ENCODE peak calls at places on chromosomes 4 and X, in seven cellular contexts. T is thoracic aorta, E is WTC11, N is tibial nerve, K is esophagus squamous epithelium, X is RWPE1, Y is suprapubic skin. F is an unnamed sample.

GRCh38 chr4:8599657-8600056 is 7.1 kb downstream of the CPZ start:
- DNase-seq in T (no peak), E (no peak), N (no peak), K (no peak), X (no peak), Y (no peak), F (no peak)

GRCh38 chr4:82201303-82201702 is 172.5 kb downstream of the HNRNPD start:
- DNase-seq in T (no peak), E (no peak), N (no peak), K (no peak), X (no peak), Y (no peak), F (no peak)

GRCh38 chr4:4948370-4948769 is 70.9 kb downstream of the CYTL1 start:
- DNase-seq in T (no peak), E (no peak), N (no peak), K (no peak), X (no peak), Y (no peak), F (no peak)

GRCh38 chr4:166290426-166290825 is 417.4 kb downstream of the TLL1 start:
- DNase-seq in T (no peak), E (no peak), N (no peak), K (no peak), X (no peak), Y (no peak), F (no peak)

GRCh38 chr4:186845137-186845842 is 121.6 kb upstream of the FAT1 start:
- DNase-seq in T (no peak), E (no peak), N (no peak), K (no peak), X (peak; percentile 82), Y (no peak), F (no peak)

GRCh38 chrX:119482041-119482440 is 13.8 kb downstream of the SLC25A5 start:
- DNase-seq in T (no peak), E (no peak), N (no peak), K (no peak), X (no peak), Y (no peak), F (no peak)

GRCh38 chr4:54683616-54684346 is 26.0 kb downstream of the KIT start:
- DNase-seq in T (no peak), E (peak; percentile 56), N (no peak), K (no peak), X (peak; percentile 25), Y (no peak), F (no peak)

GRCh38 chr4:145546556-145546955 is 64.9 kb downstream of the SMAD1 start:
- DNase-seq in T (no peak), E (no peak), N (no peak), K (no peak), X (no peak), Y (no peak), F (no peak)

GRCh38 chrX:154987940-154988339 is 34.6 kb downstream of the F8 start:
- DNase-seq in T (no peak), E (no peak), N (no peak), K (no peak), X (no peak), Y (no peak), F (no peak)

GRCh38 chr4:73822812-73823480 is 13.5 kb upstream of the CXCL6 start:
- DNase-seq in T (no peak), E (no peak), N (no peak), K (no peak), X (no peak), Y (no peak), F (no peak)

GRCh38 chr4:23718435-23718834 is 171.4 kb downstream of the PPARGC1A start:
- DNase-seq in T (no peak), E (no peak), N (no peak), K (no peak), X (no peak), Y (no peak), F (no peak)

GRCh38 chr4:23720556-23720955 is 169.3 kb downstream of the PPARGC1A start:
- DNase-seq in T (no peak), E (no peak), N (no peak), K (no peak), X (no peak), Y (no peak), F (no peak)

DNA sequence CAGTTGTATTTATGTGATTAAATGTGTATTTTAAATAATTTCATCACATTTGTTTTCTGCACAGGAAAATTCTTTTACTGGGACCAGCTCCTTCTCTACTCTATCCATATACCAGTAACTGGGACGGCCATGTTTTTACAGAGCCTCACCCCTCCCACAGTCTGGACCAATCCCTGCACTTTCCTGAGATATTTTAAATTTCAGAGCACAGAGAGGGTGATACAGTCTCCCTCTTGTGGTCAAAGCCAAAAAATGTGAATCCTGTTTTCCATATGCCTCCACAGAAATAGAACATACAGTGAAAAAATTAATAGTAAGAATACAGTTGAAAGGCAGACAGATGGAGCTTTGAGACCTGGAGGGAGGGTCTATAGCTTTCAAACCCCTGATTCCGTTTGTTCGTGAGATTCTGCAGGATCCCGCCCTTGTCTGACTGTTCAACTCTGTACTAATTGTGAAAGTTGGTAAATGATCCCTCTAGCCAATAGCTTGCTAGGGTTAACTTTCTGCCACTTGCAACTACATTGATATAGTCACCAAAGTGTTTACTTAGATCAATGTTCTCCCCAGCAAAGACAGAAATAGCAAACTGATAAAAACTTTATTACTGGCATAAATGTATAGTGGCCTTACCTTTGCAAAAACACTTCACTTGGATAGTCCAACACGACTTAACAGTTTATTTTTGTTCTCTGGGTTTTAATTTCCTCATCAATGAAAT is 172.2 kb downstream of the PPARGC1A start:
- DNase-seq in T (no peak), E (no peak), N (no peak), K (no peak), X (peak; percentile 36), Y (no peak), F (peak; percentile 32)
- TF ChIP-seq CTCF in T (no peak), E (peak; percentile 19), N (peak; percentile 13), K (peak; percentile 20), X (peak; percentile 20), Y (peak; percentile 23), F (peak; percentile 53)

GRCh38 chr4:39464886-39465501 is 6.1 kb downstream of the LIAS start:
- DNase-seq in T (no peak), E (no peak), N (no peak), K (no peak), X (peak; percentile 30), Y (no peak), F (no peak)
- TF ChIP-seq CTCF in T (no peak), E (no peak), N (no peak), K (no peak), X (no peak), Y (no peak), F (no peak)

GRCh38 chrX:50200907-50201306 is at the start of gene AKAP4:
- DNase-seq in T (no peak), E (no peak), N (no peak), K (no peak), X (no peak), Y (no peak), F (no peak)

GRCh38 chrX:50202539-50202938 is 1.7 kb upstream of the AKAP4 start:
- DNase-seq in T (no peak), E (no peak), N (no peak), K (no peak), X (peak; percentile 15), Y (no peak), F (no peak)

GRCh38 chrX:50206753-50207152 is 2.2 kb downstream of the CCNB3 start:
- DNase-seq in T (no peak), E (no peak), N (no peak), K (no peak), X (no peak), Y (no peak), F (no peak)

DNA sequence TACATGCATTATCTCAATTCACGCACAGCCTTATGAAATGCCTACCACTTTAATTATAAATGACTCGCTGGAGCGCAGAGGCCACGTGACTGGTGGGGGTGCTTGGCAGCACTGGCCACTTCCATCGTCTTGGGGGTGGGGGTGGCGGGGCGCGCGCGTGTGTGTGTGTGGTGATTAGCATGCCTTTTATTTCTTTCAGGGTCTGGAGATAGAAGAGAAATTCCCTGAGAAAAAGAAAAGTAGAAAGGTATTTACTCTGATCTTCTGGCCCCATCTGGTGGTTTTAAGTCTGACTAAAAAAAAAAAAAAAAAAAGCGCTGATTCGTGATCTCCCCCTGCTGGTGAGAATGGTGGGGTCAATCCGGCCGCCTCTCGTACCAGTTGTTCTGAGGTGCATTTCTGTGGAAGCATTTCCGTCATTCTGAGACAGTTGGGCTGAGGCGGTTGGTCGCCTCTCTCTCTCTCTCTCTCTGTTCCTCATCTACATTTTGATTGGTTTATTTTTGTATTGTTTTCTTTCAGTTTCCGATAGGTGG is at the start of gene CCNB3:
- DNase-seq in T (no peak), E (peak; percentile 54), N (peak; percentile 32), K (peak; percentile 10), X (peak; percentile 45), Y (peak; percentile 83), F (no peak)
- TF ChIP-seq CTCF in T (peak; percentile 53), E (peak; percentile 54), N (peak; percentile 52), K (peak; percentile 58), X (peak; percentile 52), Y (peak; percentile 53), F (peak; percentile 46)

DNA sequence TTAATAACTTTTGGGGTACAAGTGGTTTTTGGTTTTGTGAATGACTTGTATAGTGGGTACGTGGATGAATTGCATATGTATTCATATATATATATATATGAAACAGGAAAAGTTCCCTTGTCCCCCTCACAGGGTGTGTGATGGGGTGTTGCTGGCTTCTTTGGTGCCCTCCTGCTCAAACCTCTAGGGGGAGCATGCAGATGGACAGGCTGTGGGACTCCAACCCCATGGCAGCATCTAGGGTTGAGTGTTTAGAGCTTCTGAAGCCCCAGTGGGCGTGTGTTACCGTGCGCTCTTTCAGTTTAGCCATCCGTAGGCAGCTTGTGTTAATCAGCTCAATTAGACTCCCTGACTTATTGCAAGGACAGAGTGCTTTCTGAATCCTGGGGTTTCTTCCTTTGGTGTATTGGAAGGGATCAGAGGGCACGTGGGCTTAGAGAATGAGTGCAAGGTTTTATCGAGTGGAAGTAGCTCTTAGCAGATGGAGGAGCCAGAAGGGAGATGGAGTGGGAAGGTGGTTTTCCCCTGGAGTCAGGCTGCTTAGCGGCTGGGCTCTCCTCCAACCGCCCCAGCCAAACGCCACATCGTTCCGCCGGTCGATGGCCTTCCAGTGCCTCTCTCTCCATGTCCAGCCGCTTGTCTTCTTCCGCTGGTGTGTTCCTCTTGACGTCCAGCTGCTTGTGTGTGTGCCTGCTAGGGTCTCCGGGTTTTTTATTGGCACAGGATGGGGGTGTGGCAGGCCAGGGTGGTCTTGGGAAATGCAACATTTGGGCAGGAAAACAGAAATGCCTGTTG is 674.4 kb upstream of the LCORL start:
- DNase-seq in T (no peak), E (peak; percentile 24), N (no peak), K (no peak), X (no peak), Y (no peak), F (no peak)
- TF ChIP-seq CTCF in T (no peak), E (no peak), N (no peak), K (no peak), X (no peak), Y (no peak), F (no peak)